ENCODE peak calls at places on chromosomes 7 and 10, in seven cellular contexts. X is activated CD8-positive, alpha-beta T cell treated with anti-CD3 and anti-CD28 coated beads for 36 hours; N is AG04449; I is left lung; C is cardiac fibroblast; F is bronchial epithelial cell; M is CD8-positive, alpha-beta T cell. A is an unnamed sample.

GRCh38 chr7:28674359-28674782 is 262.1 kb downstream of the CREB5 start:
- DNase-seq in N (no peak), F (peak; percentile 89), X (no peak), M (no peak), I (no peak), C (no peak), A (no peak)

GRCh38 chr10:73853196-73853595 is 21.2 kb downstream of the CAMK2G start:
- DNase-seq in M (no peak), I (no peak), X (no peak), F (no peak), N (no peak), C (no peak), A (no peak)

GRCh38 chr7:46545790-46546189 is 624.7 kb upstream of the IGFBP3 start:
- DNase-seq in X (no peak), C (peak; percentile 75), I (no peak), F (peak; percentile 95), M (no peak), N (no peak), A (no peak)

GRCh38 chr10:97673736-97674525 is 13.1 kb downstream of the AVPI1 start:
- DNase-seq in N (no peak), M (no peak), I (no peak), C (peak; percentile 71), X (peak; percentile 63), F (peak; percentile 56), A (no peak)

GRCh38 chr10:50635286-50635685 is 11.5 kb upstream of the SGMS1 start:
- DNase-seq in M (no peak), I (no peak), F (no peak), X (no peak), N (peak; percentile 65), C (peak; percentile 78), A (no peak)

GRCh38 chr10:17432738-17433137 is 21.7 kb downstream of the ST8SIA6 start:
- DNase-seq in I (no peak), M (no peak), X (no peak), C (no peak), F (peak; percentile 55), N (no peak), A (no peak)

GRCh38 chr7:70052691-70053090 is 454.4 kb downstream of the AUTS2 start:
- DNase-seq in N (peak; percentile 76), X (no peak), C (peak; percentile 17), I (no peak), M (no peak), F (no peak), A (no peak)

GRCh38 chr7:103865442-103865841 is 124.0 kb downstream of the RELN start:
- DNase-seq in C (no peak), F (no peak), X (no peak), M (no peak), N (no peak), I (no peak), A (no peak)

GRCh38 chr7:117489435-117489834 is 9.6 kb downstream of the CFTR start:
- DNase-seq in I (no peak), X (no peak), F (no peak), N (no peak), M (no peak), C (no peak), A (no peak)

GRCh38 chr7:43904533-43905208 is 1.7 kb downstream of the URGCP start:
- DNase-seq in X (no peak), C (no peak), N (no peak), I (no peak), M (no peak), F (peak; percentile 68), A (no peak)

GRCh38 chr10:45308707-45309106 is 6.7 kb downstream of the OR13A1 start:
- DNase-seq in M (no peak), X (no peak), F (peak; percentile 10), I (no peak), C (no peak), N (no peak), A (no peak)

GRCh38 chr7:156504687-156505545 is 135.7 kb upstream of the RNF32 start:
- DNase-seq in I (no peak), N (no peak), X (no peak), F (no peak), M (no peak), C (no peak), A (no peak)

GRCh38 chr7:156499247-156499881 is 141.2 kb upstream of the RNF32 start:
- DNase-seq in N (no peak), M (no peak), F (no peak), I (no peak), C (no peak), X (no peak), A (no peak)

GRCh38 chr7:156504006-156504405 is 136.6 kb upstream of the RNF32 start:
- DNase-seq in M (no peak), X (no peak), C (no peak), F (no peak), N (no peak), I (no peak), A (no peak)

GRCh38 chr7:156505876-156506275 is 134.7 kb upstream of the RNF32 start:
- DNase-seq in C (no peak), I (no peak), X (no peak), F (no peak), M (no peak), N (no peak), A (no peak)

GRCh38 chr7:156503195-156503594 is 137.4 kb upstream of the RNF32 start:
- DNase-seq in X (no peak), I (no peak), N (no peak), M (no peak), C (no peak), F (no peak), A (no peak)
- TF ChIP-seq CTCF in X (no peak), I (no peak), N (no peak), M (no peak), C (no peak), F (no peak), A (no peak)

DNA sequence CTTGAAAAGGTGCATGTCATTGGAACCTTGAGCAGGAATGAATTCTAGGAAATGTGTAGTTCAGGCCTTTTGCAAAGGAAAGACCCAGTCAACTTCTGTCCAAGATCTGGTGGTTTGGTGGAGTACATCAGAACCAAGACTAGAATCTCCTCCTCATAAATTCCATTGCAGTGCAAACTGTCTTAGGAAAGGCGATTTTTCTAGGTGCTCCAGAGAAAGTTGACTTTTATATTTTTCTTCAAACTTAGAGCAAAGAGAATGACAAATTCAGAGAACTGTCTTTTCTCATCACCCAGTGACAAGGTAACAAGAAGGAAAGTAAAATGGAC is 50.0 kb downstream of the PRTFDC1 start:
- DNase-seq in X (no peak), M (no peak), F (no peak), I (no peak), C (no peak), N (no peak), A (no peak)
- TF ChIP-seq CTCF in X (no peak), M (no peak), F (no peak), I (no peak), C (no peak), N (no peak), A (no peak)

GRCh38 chr7:130695840-130696239 is 9.5 kb upstream of the TSGA13 start:
- DNase-seq in X (no peak), N (no peak), F (peak; percentile 43), C (peak; percentile 61), M (no peak), I (no peak), A (no peak)

GRCh38 chr7:130701650-130702049 is 15.3 kb upstream of the TSGA13 start:
- DNase-seq in C (no peak), N (no peak), X (no peak), F (no peak), I (no peak), M (no peak), A (no peak)

GRCh38 chr7:130699686-130700085 is 13.3 kb upstream of the TSGA13 start:
- DNase-seq in X (peak; percentile 5), F (peak; percentile 12), I (no peak), C (no peak), M (no peak), N (no peak), A (no peak)

GRCh38 chr7:130700760-130701159 is 14.4 kb upstream of the TSGA13 start:
- DNase-seq in M (no peak), N (no peak), C (no peak), F (no peak), I (no peak), X (no peak), A (no peak)

GRCh38 chr7:130697791-130698190 is 11.4 kb upstream of the TSGA13 start:
- DNase-seq in N (no peak), C (no peak), F (no peak), M (no peak), I (no peak), X (no peak), A (no peak)
- TF ChIP-seq CTCF in N (no peak), C (no peak), F (no peak), M (no peak), I (no peak), X (no peak), A (no peak)

DNA sequence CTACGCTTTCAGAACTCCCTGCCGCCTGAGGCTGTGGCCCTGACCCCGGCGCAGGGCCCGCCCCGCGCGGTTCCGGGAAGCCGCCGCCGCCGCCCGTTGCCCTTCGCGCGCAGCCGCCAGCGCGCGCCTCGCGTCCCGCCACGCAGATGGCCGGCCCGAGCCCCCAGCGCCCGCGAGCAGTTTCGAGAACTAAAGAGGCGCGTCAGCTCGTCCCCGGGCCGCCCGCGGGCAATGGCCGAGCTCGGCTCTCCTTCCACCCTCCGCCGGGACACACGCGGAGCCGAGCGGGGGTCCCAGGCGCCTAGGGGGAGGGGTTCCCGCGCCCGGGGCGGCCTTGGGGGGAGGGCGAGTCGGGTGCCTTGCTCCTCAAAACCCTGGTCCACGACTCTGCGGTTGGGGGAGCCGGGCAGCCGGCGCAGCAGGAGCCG is 1.8 kb downstream of the HNRNPF start:
- DNase-seq in C (peak; percentile 58), I (peak; percentile 50), N (no peak), X (peak; percentile 61), M (peak; percentile 71), F (no peak), A (peak; percentile 64)
- TF ChIP-seq CTCF in C (no peak), I (no peak), N (no peak), X (no peak), M (no peak), F (no peak), A (no peak)

DNA sequence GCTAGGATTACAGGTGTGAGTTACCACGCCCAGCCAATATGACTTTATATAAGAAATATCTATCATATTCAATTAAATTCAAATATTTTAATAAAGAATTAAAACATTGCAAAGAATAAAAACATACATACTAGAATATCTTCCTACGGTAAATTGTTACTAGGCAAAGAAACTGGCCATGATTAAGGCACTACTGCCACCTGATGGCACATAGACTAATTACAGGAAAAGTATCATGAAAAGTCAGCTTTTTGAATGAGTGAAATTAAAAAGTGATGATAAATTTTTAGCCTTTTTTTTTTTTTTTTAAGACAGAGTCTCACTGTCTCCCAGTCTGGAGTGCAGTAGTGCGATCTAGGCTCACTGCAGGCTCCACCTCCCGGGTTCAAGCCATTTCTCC is 30.9 kb downstream of the MRPS33 start:
- DNase-seq in C (no peak), F (no peak), M (no peak), X (peak; percentile 20), I (no peak), N (no peak), A (no peak)
- TF ChIP-seq CTCF in C (peak; percentile 19), F (no peak), M (no peak), X (peak; percentile 79), I (no peak), N (no peak), A (peak; percentile 38)

GRCh38 chr7:125695631-125696030 is 766.0 kb upstream of the POT1 start:
- DNase-seq in M (no peak), I (no peak), F (no peak), C (no peak), X (no peak), N (no peak), A (no peak)
- TF ChIP-seq CTCF in M (no peak), I (no peak), F (no peak), C (no peak), X (no peak), N (no peak), A (no peak)